ENCODE peak calls at places on chromosomes 5 and 9, in six cellular contexts. One of them, this sample, is unnamed.

GRCh38 chr5:132830436-132831094 is at the start of gene SHROOM1:
- DNase-seq in GM23248: peak; percentile 85
- DNase-seq in NCI-H82: peak; percentile 58
- DNase-seq in pancreas: peak; percentile 91
- DNase-seq in fibroblast of lung: peak; percentile 31
- DNase-seq in cerebellar nuclear complex: no peak
- DNase-seq in this sample: peak; percentile 43

GRCh38 chr9:129414377-129415021 is 206.4 kb downstream of the C9orf50 start:
- DNase-seq in GM23248: peak; percentile 86
- DNase-seq in NCI-H82: peak; percentile 62
- DNase-seq in pancreas: peak; percentile 77
- DNase-seq in fibroblast of lung: peak; percentile 61
- DNase-seq in cerebellar nuclear complex: no peak
- DNase-seq in this sample: peak; percentile 40

GRCh38 chr5:9776525-9776924 is 146.4 kb upstream of the TAS2R1 start:
- DNase-seq in GM23248: peak; percentile 47
- DNase-seq in NCI-H82: no peak
- DNase-seq in pancreas: no peak
- DNase-seq in fibroblast of lung: no peak
- DNase-seq in cerebellar nuclear complex: no peak
- DNase-seq in this sample: peak; percentile 35

GRCh38 chr9:127955294-127956015 is 17.8 kb upstream of the DPM2 start:
- DNase-seq in GM23248: peak; percentile 65
- DNase-seq in NCI-H82: peak; percentile 81
- DNase-seq in pancreas: peak; percentile 92
- DNase-seq in fibroblast of lung: no peak
- DNase-seq in cerebellar nuclear complex: no peak
- DNase-seq in this sample: no peak

GRCh38 chr5:14486486-14486885 is 95.1 kb upstream of the OTULINL start:
- DNase-seq in GM23248: peak; percentile 41
- DNase-seq in NCI-H82: no peak
- DNase-seq in pancreas: no peak
- DNase-seq in fibroblast of lung: no peak
- DNase-seq in cerebellar nuclear complex: no peak
- DNase-seq in this sample: no peak

GRCh38 chr9:116087751-116088194 is 65.8 kb upstream of the PAPPA start:
- DNase-seq in GM23248: peak; percentile 84
- DNase-seq in NCI-H82: peak; percentile 17
- DNase-seq in pancreas: no peak
- DNase-seq in fibroblast of lung: peak; percentile 97
- DNase-seq in cerebellar nuclear complex: no peak
- DNase-seq in this sample: peak; percentile 72

GRCh38 chr9:98571643-98572042 is 137.1 kb downstream of the GABBR2 start:
- DNase-seq in GM23248: no peak
- DNase-seq in NCI-H82: no peak
- DNase-seq in pancreas: no peak
- DNase-seq in fibroblast of lung: no peak
- DNase-seq in cerebellar nuclear complex: no peak
- DNase-seq in this sample: no peak

GRCh38 chr9:20187318-20187717 is 398.5 kb upstream of the SLC24A2 start:
- DNase-seq in GM23248: no peak
- DNase-seq in NCI-H82: no peak
- DNase-seq in pancreas: no peak
- DNase-seq in fibroblast of lung: no peak
- DNase-seq in cerebellar nuclear complex: no peak
- DNase-seq in this sample: no peak

GRCh38 chr5:158464383-158464782 is 605.4 kb upstream of the CLINT1 start:
- DNase-seq in GM23248: peak; percentile 31
- DNase-seq in NCI-H82: no peak
- DNase-seq in pancreas: no peak
- DNase-seq in fibroblast of lung: no peak
- DNase-seq in cerebellar nuclear complex: no peak
- DNase-seq in this sample: no peak

GRCh38 chr9:36101916-36102741 is 34.4 kb upstream of the GLIPR2 start:
- DNase-seq in GM23248: peak; percentile 96
- DNase-seq in NCI-H82: no peak
- DNase-seq in pancreas: no peak
- DNase-seq in fibroblast of lung: peak; percentile 89
- DNase-seq in cerebellar nuclear complex: no peak
- DNase-seq in this sample: peak; percentile 97

GRCh38 chr9:116493183-116493582 is 193.9 kb upstream of the TRIM32 start:
- DNase-seq in GM23248: peak; percentile 24
- DNase-seq in NCI-H82: no peak
- DNase-seq in pancreas: no peak
- DNase-seq in fibroblast of lung: no peak
- DNase-seq in cerebellar nuclear complex: no peak
- DNase-seq in this sample: no peak

This sample was measured in fibroblast of pulmonary artery.